ENCODE peak calls at places on chromosomes 11 and 22, in six cellular contexts. A is GM23248, Q is IMR-90, D is astrocyte, I is fibroblast of lung, G is NT2/D1. J is an unnamed sample.

GRCh38 chr11:79062814-79063762 is 377.7 kb downstream of the TENM4 start:
- DNase-seq in A (peak), D (no peak), Q (peak), I (no peak), G (peak), J (peak)

GRCh38 chr22:17570851-17571631 is 7.7 kb downstream of the SLC25A18 start:
- DNase-seq in G (no peak), A (peak), Q (peak), I (peak), D (peak), J (peak)

GRCh38 chr11:46342237-46342636 is 5.0 kb upstream of the DGKZ start:
- DNase-seq in G (peak), I (peak), D (no peak), Q (no peak), A (no peak), J (no peak)

GRCh38 chr11:26862801-26863200 is 131.1 kb upstream of the FIBIN start:
- DNase-seq in Q (no peak), A (no peak), G (no peak), D (no peak), I (peak), J (no peak)

GRCh38 chr11:134393638-134394037 is 18.4 kb downstream of the B3GAT1 start:
- DNase-seq in D (no peak), G (no peak), Q (no peak), A (no peak), I (no peak), J (no peak)

GRCh38 chr22:32023251-32023827 is 19.7 kb upstream of the SLC5A1 start:
- DNase-seq in G (no peak), I (no peak), A (no peak), D (no peak), Q (no peak), J (peak)

GRCh38 chr11:70170596-70171210 is 32.4 kb upstream of the FADD start:
- DNase-seq in I (no peak), Q (no peak), A (no peak), D (no peak), G (no peak), J (no peak)

GRCh38 chr11:40129276-40129675 is 1330.2 kb downstream of the LRRC4C start:
- DNase-seq in D (no peak), G (peak), Q (no peak), A (peak), I (no peak), J (no peak)

GRCh38 chr11:129323896-129324522 is 51.6 kb upstream of the BARX2 start:
- DNase-seq in D (no peak), I (peak), G (no peak), A (peak), Q (peak), J (no peak)

GRCh38 chr11:14388352-14388751 is 29.4 kb upstream of the RRAS2 start:
- DNase-seq in G (no peak), Q (peak), D (no peak), A (peak), I (no peak), J (no peak)

GRCh38 chr11:72683782-72684200 is 9.6 kb upstream of the PDE2A start:
- DNase-seq in D (no peak), A (peak), G (no peak), Q (peak), I (peak), J (no peak)

GRCh38 chr22:19903031-19903430 is 38.5 kb upstream of the COMT start:
- DNase-seq in G (no peak), I (no peak), A (no peak), Q (no peak), D (no peak), J (no peak)

GRCh38 chr22:43884600-43885318 is 7.1 kb downstream of the PNPLA5 start:
- DNase-seq in I (peak), G (no peak), D (no peak), Q (peak), A (peak), J (peak)

GRCh38 chr11:44943118-44943517 is 7.6 kb downstream of the TP53I11 start:
- DNase-seq in Q (no peak), A (no peak), D (no peak), I (no peak), G (no peak), J (no peak)

GRCh38 chr11:2898366-2899079 is 12.9 kb upstream of the CDKN1C start:
- DNase-seq in G (no peak), D (peak), Q (peak), A (peak), I (peak), J (peak)

GRCh38 chr22:38829485-38829884 is 14.3 kb downstream of the NPTXR start:
- DNase-seq in G (no peak), A (peak), D (no peak), Q (no peak), I (no peak), J (no peak)

GRCh38 chr11:33779849-33780528 is 5.7 kb upstream of the FBXO3 start:
- DNase-seq in I (peak), D (peak), Q (peak), G (no peak), A (peak), J (peak)

GRCh38 chr11:65917077-65917433 is 1.8 kb downstream of the C11orf68 start:
- DNase-seq in Q (no peak), I (no peak), G (no peak), D (no peak), A (no peak), J (no peak)

GRCh38 chr11:69449320-69450063 is 32.0 kb upstream of the LINC01488 start:
- DNase-seq in I (peak), D (peak), A (no peak), G (no peak), Q (peak), J (no peak)

GRCh38 chr11:8262552-8263108 is 1.0 kb downstream of the LMO1 start:
- DNase-seq in G (no peak), D (peak), A (peak), Q (peak), I (peak), J (peak)

GRCh38 chr11:134921938-134922337 is 509.9 kb upstream of the B3GAT1 start:
- DNase-seq in I (no peak), D (no peak), G (no peak), Q (no peak), A (no peak), J (no peak)

GRCh38 chr11:99795999-99796398 is 775.2 kb downstream of the CNTN5 start:
- DNase-seq in D (no peak), Q (no peak), A (no peak), G (no peak), I (no peak), J (no peak)

GRCh38 chr11:102850973-102851745 is 7.8 kb upstream of the MMP3 start:
- DNase-seq in I (peak), A (peak), D (peak), G (no peak), Q (peak), J (peak)

GRCh38 chr11:100908746-100909145 is 220.9 kb downstream of the PGR start:
- DNase-seq in D (peak), G (no peak), I (no peak), A (peak), Q (peak), J (peak)

DNA sequence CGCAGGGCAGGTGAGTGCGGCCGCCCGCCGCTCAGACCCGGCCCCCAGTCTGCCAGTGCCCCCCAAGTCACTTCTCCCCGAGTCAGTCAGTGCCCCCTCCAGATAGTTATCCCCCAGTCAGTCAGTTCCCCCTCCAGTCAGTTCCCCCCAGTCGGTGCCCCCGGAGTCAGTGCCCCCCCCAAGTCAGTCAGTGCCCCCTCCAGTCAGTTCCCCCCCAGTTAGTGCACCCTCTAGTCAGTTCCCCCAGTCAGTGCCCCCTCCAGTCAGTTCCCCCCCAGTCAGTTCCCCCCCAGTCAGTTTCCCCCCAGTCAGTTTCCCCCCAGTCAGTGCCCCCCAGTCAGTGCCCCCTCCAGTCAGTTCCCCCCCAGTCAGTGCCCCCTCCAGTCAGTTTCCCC is 411 bp downstream of the PPP6R2 start:
- DNase-seq in I (no peak), G (no peak), D (no peak), A (no peak), Q (no peak), J (no peak)
- H3K9ac ChIP-seq in I (peak), G (peak), D (peak), A (peak), Q (peak), J (peak)

GRCh38 chr11:62713343-62713742 is 5.9 kb downstream of the GNG3 start:
- DNase-seq in I (no peak), A (no peak), Q (no peak), D (no peak), G (no peak), J (no peak)
- H3K9ac ChIP-seq in I (no peak), A (no peak), Q (no peak), D (no peak), G (no peak), J (no peak)

GRCh38 chr22:36238348-36239149 is 778 bp downstream of the APOL2 start:
- DNase-seq in A (peak), G (no peak), D (no peak), I (peak), Q (no peak), J (no peak)

GRCh38 chr22:36237462-36238347 is 1.6 kb downstream of the APOL2 start:
- DNase-seq in Q (no peak), A (peak), G (no peak), D (no peak), I (peak), J (no peak)

GRCh38 chr22:36235585-36235984 is 3.7 kb downstream of the APOL2 start:
- DNase-seq in D (no peak), I (no peak), G (no peak), A (no peak), Q (no peak), J (no peak)

GRCh38 chr22:36234919-36235318 is 4.4 kb downstream of the APOL2 start:
- DNase-seq in Q (no peak), D (no peak), I (no peak), G (no peak), A (no peak), J (no peak)

GRCh38 chr22:36236338-36237319 is 2.7 kb downstream of the APOL2 start:
- DNase-seq in D (no peak), Q (no peak), G (no peak), A (no peak), I (no peak), J (no peak)
- H3K9ac ChIP-seq in D (no peak), Q (no peak), G (no peak), A (peak), I (no peak), J (no peak)

DNA sequence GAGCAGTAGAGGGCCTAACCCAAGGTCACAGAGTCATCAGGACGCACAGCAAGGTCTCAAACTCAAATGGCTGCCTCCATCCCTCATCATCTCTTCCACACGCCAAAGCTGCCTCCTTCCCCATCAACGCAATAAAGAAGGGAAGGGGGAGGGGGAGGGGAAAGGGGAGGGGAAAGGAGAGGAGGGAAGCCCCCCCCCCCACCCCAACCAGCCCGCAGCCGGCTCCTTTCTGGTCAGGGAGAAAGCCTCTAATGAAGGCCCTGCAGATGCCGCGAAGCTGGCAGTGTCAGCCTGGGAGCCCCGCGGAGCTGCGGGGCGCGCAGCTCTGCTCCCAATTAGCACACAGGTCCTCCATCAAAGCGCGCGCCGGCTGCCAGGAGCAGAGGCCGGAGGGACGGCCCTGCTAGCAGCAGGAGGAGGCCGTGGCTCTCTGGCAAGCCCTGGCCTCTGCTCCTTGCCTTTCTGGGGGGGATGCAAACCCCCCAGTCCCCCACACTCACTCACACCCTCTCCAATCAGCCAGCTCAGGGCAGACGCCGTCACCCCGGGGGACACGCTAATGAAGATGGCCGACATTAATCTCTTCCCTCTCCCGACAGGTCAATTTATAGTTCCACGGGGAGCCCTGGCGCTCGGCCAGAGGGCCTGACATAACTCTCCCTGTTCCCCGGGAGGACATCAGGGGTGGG is 70.4 kb upstream of the TCF20 start:
- DNase-seq in I (no peak), G (no peak), A (no peak), D (no peak), Q (no peak), J (no peak)
- H3K9ac ChIP-seq in I (no peak), G (peak), A (no peak), D (no peak), Q (no peak), J (no peak)

GRCh38 chr22:36339171-36340065 is 48.3 kb downstream of the MYH9 start:
- DNase-seq in D (peak), A (peak), G (no peak), Q (peak), I (peak), J (peak)
- H3K9ac ChIP-seq in D (peak), A (peak), G (no peak), Q (peak), I (no peak), J (no peak)